ENCODE peak calls at places on chromosomes 3 and 15, in four cellular contexts. W is brain microvascular endothelial cell, K is SK-N-SH, C is breast epithelium. B is an unnamed sample.

GRCh38 chr15:63052961-63053698 is 10.6 kb downstream of the TPM1 start:
- DNase-seq in W (no peak), K (peak; percentile 44), C (peak; percentile 83), B (no peak)

GRCh38 chr15:79673416-79674123 is 223.2 kb downstream of the MTHFS start:
- DNase-seq in W (peak; percentile 82), K (no peak), C (no peak), B (no peak)

GRCh38 chr3:144055604-144056003 is 84.0 kb downstream of the DIPK2A start:
- DNase-seq in W (peak; percentile 27), K (no peak), C (no peak), B (peak; percentile 15)

GRCh38 chr3:50156991-50157493 is 1.9 kb downstream of the SEMA3F start:
- DNase-seq in W (no peak), K (no peak), C (no peak), B (no peak)

GRCh38 chr3:136856665-136857064 is 5.3 kb upstream of the NCK1 start:
- DNase-seq in W (no peak), K (no peak), C (no peak), B (no peak)

GRCh38 chr3:135229018-135229495 is 434.0 kb downstream of the EPHB1 start:
- DNase-seq in W (no peak), K (no peak), C (peak; percentile 49), B (no peak)

GRCh38 chr15:59104912-59105732 is at the start of gene CCNB2:
- DNase-seq in W (peak; percentile 90), K (peak; percentile 92), C (peak; percentile 80), B (peak; percentile 89)

GRCh38 chr3:58249358-58250092 is 11.9 kb downstream of the ABHD6 start:
- DNase-seq in W (no peak), K (no peak), C (no peak), B (no peak)

GRCh38 chr3:115615451-115615850 is 7.9 kb upstream of the GAP43 start:
- DNase-seq in W (no peak), K (no peak), C (no peak), B (no peak)

GRCh38 chr3:102374863-102375637 is 59.8 kb upstream of the ZPLD1 start:
- DNase-seq in W (no peak), K (no peak), C (no peak), B (no peak)

GRCh38 chr3:134147411-134147810 is 103.2 kb downstream of the RYK start:
- DNase-seq in W (no peak), K (no peak), C (no peak), B (no peak)

GRCh38 chr3:134143828-134144390 is 106.8 kb downstream of the RYK start:
- DNase-seq in W (no peak), K (no peak), C (no peak), B (no peak)

GRCh38 chr3:134144694-134145093 is 106.0 kb downstream of the RYK start:
- DNase-seq in W (no peak), K (no peak), C (no peak), B (no peak)

GRCh38 chr3:134148534-134148933 is 102.1 kb downstream of the RYK start:
- DNase-seq in W (no peak), K (no peak), C (no peak), B (peak; percentile 2)

GRCh38 chr3:134145183-134145582 is 105.5 kb downstream of the RYK start:
- DNase-seq in W (no peak), K (no peak), C (no peak), B (no peak)
- H3K4me3 ChIP-seq in W (no peak overlapping the region), K (no peak overlapping the region), C (no peak overlapping the region), B (no peak overlapping the region)

GRCh38 chr3:98115717-98116116 is 14.8 kb upstream of the OR5H1 start:
- DNase-seq in W (no peak), K (no peak), C (no peak), B (no peak)
- H3K4me3 ChIP-seq in W (no peak overlapping the region), K (no peak overlapping the region), C (no peak overlapping the region), B (no peak overlapping the region)

DNA sequence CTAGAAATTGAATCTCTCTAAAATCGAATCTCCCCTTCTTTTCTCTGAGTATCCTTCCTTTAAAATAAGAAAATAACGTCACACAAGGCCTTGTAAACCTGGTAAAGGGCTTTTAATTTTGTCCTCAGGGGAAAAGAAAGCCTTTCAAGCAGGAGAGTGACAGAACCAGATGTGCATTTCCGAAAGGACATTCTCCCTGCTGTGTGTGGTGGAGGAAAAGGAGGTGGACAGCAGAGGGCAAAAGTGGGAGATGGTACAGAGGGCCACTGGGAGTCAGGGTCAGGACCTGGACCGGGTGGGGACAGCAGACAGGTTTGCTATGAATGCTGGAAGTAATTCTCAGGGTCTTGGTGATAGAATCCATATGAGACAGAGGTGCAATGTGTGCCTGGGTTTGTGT is 127.6 kb downstream of the RORA start:
- DNase-seq in W (no peak), K (no peak), C (no peak), B (no peak)
- H3K4me3 ChIP-seq in W (no peak overlapping the region), K (no peak overlapping the region), C (no peak overlapping the region), B (no peak overlapping the region)

GRCh38 chr3:197883541-197883940 is 66.4 kb upstream of the RPL35A start:
- DNase-seq in W (no peak), K (no peak), C (no peak), B (no peak)

GRCh38 chr3:197878427-197878826 is 71.6 kb upstream of the RPL35A start:
- DNase-seq in W (no peak), K (no peak), C (no peak), B (no peak)

GRCh38 chr3:197882580-197882979 is 67.4 kb upstream of the RPL35A start:
- DNase-seq in W (no peak), K (no peak), C (no peak), B (no peak)

GRCh38 chr3:197880361-197881339 is 69.3 kb upstream of the RPL35A start:
- DNase-seq in W (no peak), K (no peak), C (no peak), B (no peak)

GRCh38 chr3:197881601-197882000 is 68.4 kb upstream of the RPL35A start:
- DNase-seq in W (no peak), K (no peak), C (no peak), B (no peak)
- H3K4me3 ChIP-seq in W (no peak overlapping the region), K (no peak overlapping the region), C (no peak overlapping the region), B (no peak overlapping the region)

GRCh38 chr3:39149059-39149455 is 4.3 kb downstream of the CSRNP1 start:
- DNase-seq in W (no peak), K (no peak), C (no peak), B (no peak)

GRCh38 chr3:39150803-39151631 is 2.4 kb downstream of the CSRNP1 start:
- DNase-seq in W (peak; percentile 99), K (peak; percentile 49), C (peak; percentile 88), B (peak; percentile 96)

GRCh38 chr3:39148116-39149058 is 5.0 kb downstream of the CSRNP1 start:
- DNase-seq in W (peak; percentile 60), K (no peak), C (peak; percentile 21), B (no peak)

GRCh38 chr3:39150170-39150802 is 3.1 kb downstream of the CSRNP1 start:
- DNase-seq in W (no peak), K (peak; percentile 55), C (peak; percentile 21), B (no peak)

DNA sequence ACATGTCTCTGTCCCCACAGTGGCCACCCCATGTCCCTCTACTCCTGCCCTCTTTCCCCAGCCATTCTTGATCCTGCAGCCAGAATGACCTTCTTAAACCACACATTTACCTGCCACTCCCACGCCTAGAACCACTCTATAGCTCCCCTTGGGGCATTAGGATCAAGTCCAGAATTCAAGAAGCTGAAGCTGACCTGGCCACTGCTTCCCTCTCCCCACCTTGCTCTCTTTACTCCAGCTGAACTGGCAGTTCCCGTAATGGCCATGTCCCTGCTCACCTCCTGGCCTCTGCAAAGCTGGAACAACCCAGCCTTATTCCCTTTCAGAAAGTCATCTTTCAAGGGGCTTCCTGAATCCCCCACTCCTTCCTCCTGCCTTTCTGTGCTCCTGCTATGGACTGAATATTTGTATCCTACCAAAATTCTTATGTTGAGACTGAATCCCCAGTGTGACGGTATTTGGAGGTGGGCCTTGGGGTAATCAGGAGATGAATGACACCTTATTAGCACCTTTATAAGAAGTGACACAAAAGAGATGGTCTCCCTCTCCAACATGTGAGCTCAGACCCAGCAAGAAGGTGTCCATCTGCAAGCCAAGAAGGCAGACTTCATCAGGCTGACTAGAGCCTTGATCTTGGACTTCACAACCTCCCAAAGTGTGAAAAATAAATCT is 3.8 kb downstream of the CSRNP1 start:
- DNase-seq in W (no peak), K (no peak), C (no peak), B (no peak)
- H3K4me3 ChIP-seq in W (peak overlapping the region; percentile 53), K (no peak overlapping the region), C (peak overlapping the region; percentile 94), B (no peak overlapping the region)

GRCh38 chr3:138944842-138945645 is 1.9 kb downstream of the FOXL2 start:
- DNase-seq in W (no peak), K (peak; percentile 71), C (no peak), B (no peak)
- H3K4me3 ChIP-seq in W (peak overlapping the region; percentile 15), K (no peak overlapping the region), C (peak overlapping the region; percentile 44), B (no peak overlapping the region)

DNA sequence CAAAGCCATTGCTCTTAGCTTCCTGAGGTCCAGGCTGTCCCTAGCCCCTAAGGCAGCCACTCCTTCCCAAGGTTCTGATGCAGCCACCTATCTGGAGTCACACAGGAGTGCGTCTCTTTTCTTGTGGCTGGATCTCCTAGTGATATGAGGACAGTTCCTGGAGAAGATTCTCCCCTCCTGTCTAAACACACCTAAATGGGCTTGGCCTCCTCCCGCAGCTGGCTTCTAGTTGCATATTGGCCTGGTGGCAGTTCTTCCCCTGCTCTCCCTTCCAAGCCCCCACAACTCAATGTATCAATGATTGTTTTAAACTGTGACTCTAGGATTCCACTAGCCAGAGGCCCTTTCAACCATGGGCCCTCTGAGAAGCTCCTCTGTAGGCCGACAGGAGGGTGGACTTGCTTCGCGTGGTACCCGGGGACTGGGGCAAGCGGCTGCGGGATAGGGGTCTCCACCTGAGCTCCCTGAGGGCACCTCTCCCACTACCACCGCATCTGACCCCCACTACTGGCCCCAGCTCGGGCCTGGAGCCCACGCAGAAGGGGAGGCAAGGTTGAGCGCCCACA is 1.4 kb downstream of the ITGA11 start:
- DNase-seq in W (no peak), K (no peak), C (peak; percentile 24), B (no peak)
- H3K4me3 ChIP-seq in W (peak overlapping the region; percentile 83), K (no peak overlapping the region), C (peak overlapping the region; percentile 59), B (peak overlapping the region; percentile 61)

DNA sequence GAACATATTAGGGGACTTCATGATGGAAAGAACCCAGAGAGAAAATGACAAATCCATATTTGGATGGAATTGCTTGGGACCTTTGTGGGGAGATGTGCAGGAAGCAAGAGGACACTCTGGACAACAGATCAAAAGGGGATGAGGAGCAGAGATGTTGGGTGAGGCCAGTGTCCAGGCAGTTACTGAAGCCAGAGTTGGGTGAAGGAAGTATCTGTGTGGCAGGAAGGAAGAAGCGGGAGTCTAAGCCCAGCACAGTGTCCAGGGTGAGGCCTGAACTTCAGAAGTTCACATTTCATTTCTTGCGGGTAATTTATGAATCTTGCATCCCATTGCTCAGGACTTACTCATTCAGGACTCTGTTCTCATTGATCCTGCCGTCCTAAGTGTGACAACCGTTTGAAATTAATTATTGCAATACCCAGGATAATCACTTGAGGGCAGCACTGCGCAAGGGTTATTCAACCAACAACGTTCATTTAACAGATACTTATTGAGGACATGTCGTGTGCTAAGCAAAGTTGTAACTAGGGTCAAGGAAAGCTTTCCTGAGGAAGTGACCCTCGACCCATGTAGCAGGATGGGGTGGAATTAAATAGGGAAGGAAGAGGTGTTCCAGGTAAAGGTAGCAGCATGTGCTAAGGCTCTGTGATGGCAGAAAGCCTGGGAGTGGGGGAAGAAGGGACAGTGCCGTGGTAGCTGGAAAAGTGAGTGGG is 61.3 kb upstream of the CMTM8 start:
- DNase-seq in W (peak; percentile 78), K (peak; percentile 24), C (no peak), B (peak; percentile 28)
- H3K4me3 ChIP-seq in W (no peak overlapping the region), K (no peak overlapping the region), C (no peak overlapping the region), B (no peak overlapping the region)

DNA sequence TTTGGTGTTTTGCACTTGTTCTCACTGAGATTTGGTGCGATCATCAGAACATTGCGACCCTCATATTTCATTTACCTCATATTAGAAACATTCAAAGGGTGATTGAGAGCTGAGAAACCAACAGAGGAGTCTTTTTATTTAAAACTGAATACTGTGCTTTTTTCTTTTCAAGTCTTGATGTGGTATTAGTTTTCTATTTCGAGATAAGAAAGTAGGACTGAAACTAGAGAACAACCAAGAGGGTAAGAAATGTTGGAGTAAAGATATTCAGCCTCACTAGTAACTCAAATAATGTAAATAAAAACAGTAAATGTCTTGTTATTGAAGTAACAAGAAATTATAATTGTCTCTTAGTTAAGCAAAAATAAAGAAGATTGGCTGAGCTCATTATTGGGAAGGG is 26.5 kb downstream of the EFHB start:
- DNase-seq in W (no peak), K (no peak), C (no peak), B (no peak)
- H3K4me3 ChIP-seq in W (no peak overlapping the region), K (no peak overlapping the region), C (no peak overlapping the region), B (no peak overlapping the region)

B was measured in astrocyte of the cerebellum.